ENCODE peak calls at places on chromosomes 1 and 21, in six cellular contexts. W is right lobe of liver, H is adipocyte, R is fibroblast of lung, A is MG63, U is tibial artery. S is an unnamed sample.

GRCh38 chr1:184792450-184792969 is 37.9 kb upstream of the EDEM3 start:
- DNase-seq in R (peak), W (peak), H (peak), U (peak), A (peak), S (peak)

GRCh38 chr1:155062702-155063411 is 683 bp upstream of the EFNA4 start:
- DNase-seq in A (no peak), R (peak), H (peak), U (no peak), W (no peak), S (peak)

GRCh38 chr1:15299811-15300210 is 52.8 kb downstream of the FHAD1 start:
- DNase-seq in H (no peak), A (no peak), R (no peak), U (no peak), W (no peak), S (no peak)

GRCh38 chr21:45788198-45788597 is 144.7 kb downstream of the PCBP3 start:
- DNase-seq in R (no peak), A (no peak), W (no peak), H (no peak), U (no peak), S (no peak)

GRCh38 chr1:2212542-2213491 is 15.3 kb upstream of the SKI start:
- DNase-seq in R (peak), U (peak), W (peak), A (peak), H (peak), S (peak)

GRCh38 chr21:30044447-30045064 is 104.8 kb upstream of the GRIK1 start:
- DNase-seq in W (no peak), A (no peak), R (peak), H (peak), U (no peak), S (no peak)

GRCh38 chr1:233632436-233632835 is 18.5 kb downstream of the KCNK1 start:
- DNase-seq in R (no peak), A (no peak), U (no peak), W (no peak), H (no peak), S (no peak)

GRCh38 chr1:240602189-240602588 is 9.8 kb downstream of the GREM2 start:
- DNase-seq in H (peak), R (peak), A (no peak), W (no peak), U (no peak), S (no peak)

GRCh38 chr1:16145030-16145987 is 10.6 kb downstream of the EPHA2 start:
- DNase-seq in U (peak), A (peak), W (peak), H (peak), R (peak), S (peak)

GRCh38 chr1:222644649-222645005 is 26.7 kb downstream of the MIA3 start:
- DNase-seq in H (peak), U (no peak), W (no peak), R (peak), A (no peak), S (no peak)

GRCh38 chr1:224182057-224182865 is 779 bp upstream of the DEGS1 start:
- DNase-seq in U (no peak), R (no peak), W (no peak), H (no peak), A (no peak), S (no peak)

GRCh38 chr1:224182866-224183590 is at the start of gene DEGS1:
- DNase-seq in R (peak), H (peak), U (peak), A (peak), W (peak), S (peak)

GRCh38 chr1:224183591-224184312 is 712 bp downstream of the DEGS1 start:
- DNase-seq in W (peak), H (peak), A (peak), R (peak), U (peak), S (peak)

GRCh38 chr1:224180783-224181452 is 2.1 kb upstream of the DEGS1 start:
- DNase-seq in U (no peak), W (no peak), A (no peak), H (no peak), R (no peak), S (no peak)

DNA sequence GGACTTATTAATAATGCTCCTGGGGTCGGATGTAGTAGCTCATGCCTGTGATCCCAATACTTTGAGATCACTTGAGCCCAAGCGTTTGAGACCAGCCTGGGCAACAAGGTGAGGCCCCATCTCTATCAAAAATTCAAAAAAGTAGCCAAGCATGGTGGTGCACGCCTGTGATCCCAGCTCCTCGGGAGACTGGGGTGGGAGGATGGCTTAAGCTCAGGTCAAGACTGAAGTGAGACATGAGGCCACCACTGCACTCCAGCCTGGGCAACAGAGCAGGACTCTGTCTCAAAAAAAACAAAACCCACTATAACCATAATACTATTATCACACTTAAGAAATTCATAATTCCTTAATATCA is 1.6 kb upstream of the DEGS1 start:
- DNase-seq in U (no peak), A (no peak), W (no peak), H (no peak), R (no peak), S (no peak)
- H3K4me3 ChIP-seq in U (no peak), A (no peak), W (no peak), H (no peak), R (no peak), S (no peak)

DNA sequence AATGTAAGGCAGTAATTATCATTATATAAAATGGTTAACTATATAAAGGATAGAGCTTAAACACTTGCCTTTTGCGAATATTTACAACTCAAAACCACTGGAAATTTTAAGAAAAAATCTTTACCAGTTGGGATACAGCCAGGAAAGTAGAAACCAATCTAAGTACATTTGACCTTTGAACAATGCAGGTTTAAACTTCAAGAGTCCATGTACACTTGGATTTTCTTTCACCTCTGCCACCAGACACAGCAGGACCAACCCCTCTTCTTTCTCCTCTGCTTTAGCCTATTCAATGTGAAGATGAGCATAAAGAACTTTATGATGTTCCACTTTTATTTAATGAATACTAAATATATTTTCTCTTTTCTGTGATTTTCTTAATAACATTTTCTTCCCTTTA is 361.1 kb downstream of the NEGR1 start:
- DNase-seq in A (no peak), U (no peak), H (no peak), W (no peak), R (no peak), S (no peak)
- H3K4me3 ChIP-seq in A (no peak), U (no peak), H (no peak), W (no peak), R (no peak), S (no peak)

DNA sequence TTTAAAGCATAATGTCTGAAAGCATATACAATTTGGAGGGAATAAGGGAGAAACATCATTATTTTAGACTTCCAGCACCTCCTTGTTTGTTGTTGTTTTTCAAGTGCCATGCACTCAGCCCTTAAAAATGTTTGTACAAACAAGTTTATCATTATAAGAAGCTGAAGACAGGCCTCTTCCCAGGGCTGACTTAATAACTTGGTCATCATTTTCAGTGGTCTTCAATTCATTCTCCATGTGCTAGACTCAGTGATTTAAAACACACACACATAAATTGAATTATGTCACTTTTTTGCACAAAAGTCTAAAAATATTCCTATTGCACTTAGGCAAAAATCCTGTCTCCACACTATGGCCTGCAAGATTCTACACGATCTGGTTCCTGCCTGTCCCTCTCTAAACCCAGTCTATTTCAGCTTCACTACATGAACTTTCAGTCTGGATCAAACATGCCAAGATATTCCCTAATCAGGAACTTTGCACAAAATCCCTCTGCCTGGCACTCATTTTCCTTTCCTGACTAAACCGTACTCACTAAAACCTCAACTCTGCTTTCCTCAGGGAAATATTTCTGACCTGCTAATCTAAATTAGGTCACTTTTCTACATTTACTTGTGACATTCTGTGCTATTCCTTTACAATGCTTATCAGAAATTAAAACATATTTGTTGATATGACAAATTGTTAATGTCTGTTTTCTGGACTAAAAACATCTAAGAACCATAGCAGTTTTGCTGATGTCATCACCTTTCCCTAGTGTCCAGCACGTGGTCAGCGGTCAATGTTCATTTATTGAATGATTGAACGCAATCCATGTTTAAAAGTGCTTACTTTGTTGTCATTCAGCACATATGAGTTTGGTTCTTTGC is 14.8 kb upstream of the GBP5 start:
- DNase-seq in W (no peak), A (no peak), R (no peak), U (no peak), H (no peak), S (no peak)
- H3K4me3 ChIP-seq in W (peak), A (no peak), R (no peak), U (no peak), H (no peak), S (no peak)

GRCh38 chr1:107668762-107669161 is 296.2 kb downstream of the VAV3 start:
- DNase-seq in A (no peak), R (peak), U (no peak), W (no peak), H (peak), S (no peak)
- H3K4me3 ChIP-seq in A (no peak), R (no peak), U (no peak), W (no peak), H (no peak), S (no peak)

GRCh38 chr21:35585155-35585554 is 475.2 kb downstream of the SETD4 start:
- DNase-seq in R (peak), W (no peak), H (no peak), A (no peak), U (no peak), S (no peak)
- H3K4me3 ChIP-seq in R (no peak), W (no peak), H (no peak), A (no peak), U (no peak), S (no peak)

GRCh38 chr1:40709802-40710278 is 18.3 kb downstream of the NFYC start:
- DNase-seq in R (no peak), H (no peak), U (no peak), A (no peak), W (no peak), S (no peak)
- H3K4me3 ChIP-seq in R (peak), H (peak), U (peak), A (peak), W (peak), S (peak)

DNA sequence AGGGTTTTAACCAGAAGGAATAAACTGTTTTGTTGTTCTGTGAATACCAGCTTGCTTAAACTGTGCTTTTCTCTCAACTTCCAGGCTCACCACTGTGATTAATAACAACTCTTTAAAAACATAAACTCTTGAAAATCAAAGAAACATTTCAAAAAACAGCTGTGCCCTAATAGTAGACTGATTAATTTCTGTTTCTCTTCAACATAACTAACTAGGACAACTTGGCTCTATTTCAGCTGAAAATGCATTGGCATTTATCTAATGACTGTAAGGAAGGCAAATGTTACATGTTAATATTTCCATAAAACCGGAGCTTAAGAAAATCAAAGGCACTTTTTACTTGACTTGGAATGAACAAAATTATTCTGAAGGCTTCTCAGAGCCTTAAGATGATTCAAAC is 656.1 kb upstream of the NEGR1 start:
- DNase-seq in R (no peak), U (no peak), W (no peak), A (no peak), H (peak), S (no peak)
- H3K4me3 ChIP-seq in R (no peak), U (no peak), W (no peak), A (no peak), H (no peak), S (no peak)

GRCh38 chr1:173715538-173715844 is 710 bp downstream of the KLHL20 start:
- DNase-seq in U (no peak), R (no peak), W (no peak), H (no peak), A (no peak), S (no peak)

GRCh38 chr1:173714441-173714758 is 381 bp upstream of the KLHL20 start:
- DNase-seq in W (no peak), U (no peak), A (no peak), H (no peak), R (no peak), S (no peak)

GRCh38 chr1:173714759-173715537 is at the start of gene KLHL20:
- DNase-seq in R (peak), H (peak), A (peak), W (peak), U (peak), S (peak)

GRCh38 chr1:173717238-173717637 is 2.5 kb downstream of the KLHL20 start:
- DNase-seq in A (no peak), W (no peak), R (peak), H (peak), U (no peak), S (no peak)
- H3K4me3 ChIP-seq in A (no peak), W (no peak), R (no peak), H (peak), U (no peak), S (no peak)

S was measured in aorta.